ENCODE peak calls at places on chromosomes 13 and 19, in eight cellular contexts. H, Y, A, K, I, V, F and B are unnamed samples. For H3K4me1, the result is how much of the 10 kb centered on the place peaks cover.

GRCh38 chr13:52599853-52600603 is 42.2 kb upstream of the HNRNPA1L2 start:
- DNase-seq in H (peak), F (peak), A (peak), Y (peak), I (no peak), K (no peak), V (peak), B (peak)

GRCh38 chr19:34375598-34375997 is 10.6 kb downstream of the GPI start:
- DNase-seq in K (no peak), Y (no peak), H (no peak), A (no peak), F (no peak), V (peak), I (no peak), B (no peak)

GRCh38 chr19:4695224-4695731 is 25.1 kb upstream of the MYDGF start:
- DNase-seq in A (no peak), Y (no peak), V (no peak), K (no peak), I (no peak), H (peak), F (no peak), B (no peak)

GRCh38 chr13:21338156-21338555 is 120.9 kb downstream of the ZDHHC20 start:
- DNase-seq in Y (no peak), F (no peak), H (no peak), A (no peak), V (no peak), I (no peak), K (no peak), B (no peak)

GRCh38 chr13:93260591-93260990 is 34.0 kb downstream of the GPC6 start:
- DNase-seq in Y (no peak), H (no peak), K (no peak), V (peak), F (no peak), A (no peak), I (no peak), B (no peak)

GRCh38 chr19:48613024-48613851 is 1.6 kb downstream of the FAM83E start:
- DNase-seq in V (no peak), A (no peak), K (no peak), F (no peak), I (no peak), Y (peak), H (no peak), B (no peak)

GRCh38 chr13:113898391-113898790 is 34.5 kb upstream of the GAS6 start:
- DNase-seq in H (no peak), I (no peak), V (no peak), A (no peak), K (no peak), F (no peak), Y (peak), B (no peak)

GRCh38 chr13:22761709-22762108 is 419.1 kb upstream of the SGCG start:
- DNase-seq in V (no peak), K (no peak), Y (no peak), F (no peak), I (no peak), A (no peak), H (no peak), B (no peak)

GRCh38 chr19:47723573-47723923 is 10.3 kb downstream of the EHD2 start:
- DNase-seq in A (no peak), K (peak), F (no peak), I (no peak), V (peak), Y (peak), H (peak), B (peak)

GRCh38 chr19:52691215-52691610 is 43.6 kb downstream of the ZNF611 start:
- DNase-seq in Y (no peak), A (no peak), H (no peak), I (no peak), K (no peak), F (no peak), V (no peak), B (no peak)

GRCh38 chr13:33134213-33134612 is 118.0 kb downstream of the KL start:
- DNase-seq in F (no peak), I (no peak), H (no peak), K (no peak), V (no peak), Y (no peak), A (no peak), B (no peak)

GRCh38 chr19:55588738-55589137 is 8.1 kb upstream of the ZNF579 start:
- DNase-seq in V (no peak), Y (no peak), A (no peak), K (no peak), I (no peak), F (no peak), H (no peak), B (no peak)

GRCh38 chr19:43763473-43763939 is 8.7 kb upstream of the SMG9 start:
- DNase-seq in I (no peak), K (no peak), Y (no peak), A (no peak), F (no peak), H (no peak), V (no peak), B (no peak)

GRCh38 chr19:46030861-46031550 is 8.2 kb upstream of the PGLYRP1 start:
- DNase-seq in A (no peak), H (no peak), V (no peak), F (no peak), I (no peak), Y (no peak), K (no peak), B (peak)

GRCh38 chr13:30366083-30366482 is 56.2 kb upstream of the UBE2L5 start:
- DNase-seq in K (no peak), I (no peak), Y (no peak), F (no peak), H (no peak), A (no peak), V (no peak), B (no peak)

GRCh38 chr13:109297628-109298027 is 488.8 kb downstream of the IRS2 start:
- DNase-seq in A (no peak), K (no peak), F (no peak), V (peak), H (no peak), Y (no peak), I (no peak), B (no peak)

GRCh38 chr13:33323766-33324525 is 38.4 kb upstream of the STARD13 start:
- DNase-seq in V (peak), Y (no peak), K (no peak), A (no peak), F (no peak), H (no peak), I (no peak), B (no peak)

GRCh38 chr13:46184277-46184699 is 2.3 kb upstream of the LCP1 start:
- DNase-seq in F (peak), K (no peak), I (peak), V (peak), Y (no peak), H (peak), A (peak), B (peak)

GRCh38 chr19:10259162-10259905 is 7.3 kb downstream of the MRPL4 start:
- DNase-seq in V (peak), H (peak), F (peak), K (peak), A (peak), Y (peak), I (peak), B (peak)

GRCh38 chr19:45076029-45076850 is at the start of gene ZNF296:
- DNase-seq in V (peak), H (peak), I (peak), A (peak), Y (peak), F (no peak), K (peak), B (peak)

GRCh38 chr19:49085868-49086232 is 599 bp downstream of the SNRNP70 start:
- DNase-seq in F (no peak), I (no peak), A (no peak), V (no peak), H (no peak), Y (no peak), K (no peak), B (no peak)

GRCh38 chr13:22596157-22596863 is 584.5 kb upstream of the SGCG start:
- DNase-seq in K (no peak), F (no peak), A (no peak), I (no peak), Y (no peak), V (peak), H (no peak), B (peak)

GRCh38 chr19:49528211-49528771 is 488 bp downstream of the RCN3 start:
- DNase-seq in I (no peak), F (peak), Y (peak), K (peak), A (no peak), V (peak), H (no peak), B (no peak)

GRCh38 chr13:55345197-55345596 is 1795.5 kb upstream of the PRR20A start:
- DNase-seq in Y (no peak), A (no peak), I (no peak), K (no peak), V (no peak), H (no peak), F (no peak), B (no peak)

GRCh38 chr13:111399334-111399733 is 78.9 kb downstream of the TEX29 start:
- DNase-seq in Y (peak), V (no peak), K (peak), F (no peak), A (no peak), H (no peak), I (no peak), B (no peak)

GRCh38 chr13:112136095-112136494 is 69.1 kb downstream of the SOX1 start:
- DNase-seq in A (no peak), V (no peak), K (no peak), F (no peak), I (no peak), Y (no peak), H (no peak), B (no peak)

GRCh38 chr13:93505104-93505952 is 278.7 kb downstream of the GPC6 start:
- DNase-seq in V (peak), H (no peak), Y (no peak), F (no peak), A (no peak), I (no peak), K (no peak), B (peak)

GRCh38 chr13:32086791-32087441 is 55.3 kb downstream of the FRY start:
- DNase-seq in A (no peak), Y (no peak), H (no peak), I (no peak), V (peak), F (no peak), K (no peak), B (no peak)

GRCh38 chr19:13099073-13099999 is 3.3 kb downstream of the LYL1 start:
- DNase-seq in Y (peak), K (peak), V (peak), H (peak), A (peak), I (peak), F (no peak), B (peak)

GRCh38 chr19:3880471-3881271 is at the start of gene ATCAY:
- DNase-seq in A (no peak), F (no peak), K (no peak), V (peak), Y (no peak), H (no peak), I (no peak), B (no peak)

GRCh38 chr19:50449236-50449899 is 16.7 kb downstream of the MYBPC2 start:
- DNase-seq in Y (no peak), V (no peak), K (no peak), F (no peak), A (no peak), I (no peak), H (no peak), B (peak)

GRCh38 chr13:57128909-57129308 is 11.8 kb upstream of the PRR20A start:
- DNase-seq in Y (no peak), F (no peak), V (no peak), H (no peak), I (no peak), A (no peak), K (no peak), B (no peak)
- TF ChIP-seq CTCF in Y (no peak), F (no peak), V (no peak), H (no peak), I (no peak), A (no peak), K (no peak), B (no peak)

DNA sequence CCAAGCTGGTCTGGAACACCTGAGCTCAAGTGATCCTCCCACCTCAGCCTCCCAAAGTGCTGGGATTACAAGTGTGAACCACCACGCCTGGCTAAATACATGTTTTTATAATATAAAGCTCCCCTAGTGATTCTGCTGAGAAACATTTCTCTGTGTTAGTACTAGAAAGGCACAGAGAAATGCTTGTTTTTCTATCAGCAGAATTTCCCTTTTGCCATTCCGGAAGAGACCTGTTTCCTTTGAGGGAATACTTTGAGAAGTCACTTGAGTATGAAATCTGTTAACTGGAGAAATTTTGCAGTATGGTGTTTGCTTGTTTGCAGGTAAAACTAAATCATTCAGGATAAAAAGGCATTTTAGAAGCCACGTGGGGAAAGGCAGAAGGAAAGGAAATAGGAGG is 4.4 kb upstream of the NLRP12 start:
- DNase-seq in V (no peak), K (no peak), Y (no peak), I (no peak), A (no peak), F (no peak), H (no peak), B (no peak)
- H3K4me1 ChIP-seq in V (under half), K (under half), Y (under half), I (under half), A (under half), F (under half), H (under half), B (under half)

DNA sequence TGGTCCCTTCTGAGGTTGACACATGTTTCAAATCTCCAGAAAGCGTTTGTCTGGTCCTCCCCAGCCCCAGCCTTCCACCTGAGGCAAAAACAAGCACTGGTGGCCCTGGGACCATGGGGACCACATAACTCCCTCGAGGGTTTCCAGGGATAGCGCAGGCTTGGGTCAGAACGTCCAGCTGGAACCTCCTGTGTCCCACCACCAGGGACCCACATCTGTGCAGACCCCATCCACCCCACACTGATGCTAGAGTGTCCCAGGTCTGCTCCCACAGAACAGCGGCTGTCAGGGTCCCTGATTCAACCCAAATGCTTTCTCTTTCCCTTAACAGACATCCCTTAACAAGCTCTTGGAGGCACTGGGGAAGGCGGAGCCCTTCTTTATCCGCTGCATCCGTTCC is 29.6 kb upstream of the USE1 start:
- DNase-seq in F (no peak), Y (no peak), A (no peak), K (no peak), V (no peak), I (no peak), H (no peak), B (no peak)
- H3K27ac ChIP-seq in F (no peak), Y (no peak), A (no peak), K (no peak), V (no peak), I (no peak), H (no peak), B (no peak)

GRCh38 chr19:18867751-18868150 is 28.2 kb downstream of the CERS1 start:
- DNase-seq in V (no peak), K (no peak), F (peak), A (no peak), I (no peak), Y (no peak), H (no peak), B (no peak)

GRCh38 chr19:18867199-18867598 is 28.8 kb downstream of the CERS1 start:
- DNase-seq in K (no peak), F (no peak), H (no peak), V (no peak), I (no peak), Y (no peak), A (no peak), B (no peak)

GRCh38 chr19:18865106-18865972 is 30.6 kb downstream of the CERS1 start:
- DNase-seq in I (no peak), Y (no peak), A (no peak), F (peak), V (no peak), H (no peak), K (no peak), B (no peak)

GRCh38 chr19:18866800-18867123 is 29.2 kb downstream of the CERS1 start:
- DNase-seq in A (no peak), F (no peak), V (no peak), I (no peak), K (no peak), H (no peak), Y (no peak), B (no peak)

GRCh38 chr19:18865973-18866799 is 29.8 kb downstream of the CERS1 start:
- DNase-seq in H (peak), F (peak), V (peak), A (no peak), K (no peak), I (peak), Y (peak), B (peak)
- TF ChIP-seq CTCF in H (peak), F (peak), V (peak), A (peak), K (peak), I (peak), Y (peak), B (peak)

DNA sequence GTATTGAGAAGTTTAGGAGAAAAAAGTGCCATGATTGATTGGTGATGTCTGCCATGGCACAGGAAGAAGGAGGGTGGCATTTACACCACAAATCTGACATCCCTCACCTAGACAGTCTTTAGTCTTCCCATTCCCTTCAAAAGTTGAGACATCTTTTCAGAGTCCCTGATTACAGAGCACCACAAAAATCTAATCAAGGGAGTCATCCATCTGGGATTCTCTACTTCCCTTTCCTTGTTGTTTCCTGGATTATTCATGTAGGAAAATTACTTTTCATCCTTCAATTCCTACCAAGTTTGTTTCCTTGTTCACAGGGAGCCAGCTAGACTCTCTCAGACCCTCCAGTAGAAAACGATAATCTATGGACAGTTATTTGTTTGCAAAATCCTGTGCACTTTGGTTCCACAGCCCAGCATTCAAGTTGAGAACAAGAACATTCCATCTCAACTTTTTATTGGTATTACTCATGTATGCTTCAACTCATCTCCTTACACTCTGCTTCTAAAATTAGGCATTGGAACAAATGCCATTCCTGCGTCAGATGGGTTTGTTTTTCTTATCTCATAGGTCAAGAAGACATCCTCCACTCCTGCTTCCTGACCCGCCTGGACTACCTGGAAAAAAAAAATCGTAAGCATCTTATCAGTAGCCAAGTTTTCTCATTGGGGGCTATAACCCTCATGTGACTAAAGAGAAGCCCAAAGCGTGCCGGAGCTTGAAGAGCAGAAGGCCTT is 259.9 kb downstream of the FOXO1 start:
- DNase-seq in F (no peak), V (peak), Y (no peak), I (no peak), K (no peak), H (no peak), A (no peak), B (peak)
- H3K4me1 ChIP-seq in F (under half), V (under half), Y (under half), I (under half), K (half or more), H (under half), A (under half), B (under half)

GRCh38 chr13:98493035-98493401 is 83.9 kb downstream of the STK24 start:
- DNase-seq in Y (no peak), K (no peak), V (no peak), I (no peak), F (no peak), H (no peak), A (no peak), B (no peak)

GRCh38 chr13:98495627-98496238 is 81.2 kb downstream of the STK24 start:
- DNase-seq in Y (no peak), F (no peak), A (no peak), I (no peak), H (no peak), K (no peak), V (no peak), B (no peak)

GRCh38 chr13:98496966-98497365 is 79.9 kb downstream of the STK24 start:
- DNase-seq in I (no peak), H (no peak), K (no peak), A (no peak), F (peak), V (no peak), Y (no peak), B (no peak)

GRCh38 chr13:98494769-98495168 is 82.1 kb downstream of the STK24 start:
- DNase-seq in H (no peak), A (no peak), Y (no peak), K (no peak), V (no peak), I (no peak), F (peak), B (no peak)

GRCh38 chr13:98496239-98496668 is 80.7 kb downstream of the STK24 start:
- DNase-seq in K (peak), A (no peak), Y (no peak), V (no peak), F (peak), H (no peak), I (no peak), B (no peak)
- H3K27ac ChIP-seq in K (peak), A (no peak), Y (peak), V (no peak), F (peak), H (peak), I (peak), B (peak)